ENCODE peak calls at places on chromosomes 7 and 10, in nine cellular contexts. Q is fibroblast of villous mesenchyme; K is iris pigment epithelial cell; Y is GM20000; T is activated T-helper 2 cell treated with anti-CD3 and anti-CD28 coated beads, Interferon-gamma antibody, Interleukin-2, Interleukin-4, amounts not matched to agents 10 μg/mL and 5 μg/mL and 100 μg/mL, durations not matched to agents 14 hours and 24 hours and 36 hours; D is hepatocyte; J is head of caudate nucleus; W is NCI-H460; C is posterior vena cava. X is an unnamed sample.

GRCh38 chr10:121956111-121957061 is 18.6 kb downstream of the NSMCE4A start:
- DNase-seq in J (no peak), D (no peak), T (no peak), C (no peak), Q (peak), Y (no peak), W (no peak), K (peak), X (no peak)

GRCh38 chr10:68897336-68897741 is 3.8 kb upstream of the DDX50 start:
- DNase-seq in C (no peak), K (peak), D (peak), J (peak), W (peak), T (peak), Y (peak), Q (peak), X (peak)

GRCh38 chr7:152459724-152460251 is 24.0 kb upstream of the KMT2C start:
- DNase-seq in C (no peak), J (no peak), D (peak), W (no peak), K (peak), Q (peak), Y (peak), T (no peak), X (no peak)

GRCh38 chr7:16113058-16113457 is 308.3 kb downstream of the CRPPA start:
- DNase-seq in W (no peak), J (no peak), T (no peak), D (no peak), Y (no peak), C (no peak), Q (no peak), K (no peak), X (no peak)

GRCh38 chr7:98105942-98106544 is 619 bp upstream of the LMTK2 start:
- DNase-seq in W (no peak), Y (no peak), J (no peak), K (no peak), Q (no peak), D (peak), T (no peak), C (no peak), X (no peak)

GRCh38 chr7:129779602-129780256 is 168.2 kb downstream of the NRF1 start:
- DNase-seq in T (no peak), J (no peak), K (no peak), C (peak), Y (peak), D (peak), Q (no peak), W (peak), X (peak)

GRCh38 chr7:130489140-130489967 is 2.5 kb upstream of the MEST start:
- DNase-seq in Q (peak), J (no peak), C (no peak), K (peak), W (peak), D (peak), Y (no peak), T (no peak), X (no peak)

GRCh38 chr10:93718937-93719725 is 16.7 kb upstream of the FRA10AC1 start:
- DNase-seq in Y (peak), J (peak), Q (peak), T (no peak), D (no peak), K (no peak), W (no peak), C (no peak), X (no peak)

GRCh38 chr10:48713966-48714618 is 29.4 kb downstream of the WDFY4 start:
- DNase-seq in D (no peak), Q (no peak), J (no peak), C (no peak), Y (no peak), T (no peak), W (no peak), K (no peak), X (no peak)

GRCh38 chr7:131061818-131062217 is 265.9 kb upstream of the MKLN1 start:
- DNase-seq in W (no peak), D (no peak), C (no peak), J (no peak), T (no peak), Y (no peak), Q (peak), K (no peak), X (no peak)

GRCh38 chr7:50355817-50356178 is 51.3 kb downstream of the IKZF1 start:
- DNase-seq in Y (no peak), J (no peak), D (peak), K (no peak), C (no peak), Q (no peak), W (no peak), T (no peak), X (no peak)

GRCh38 chr10:76282122-76283030 is 851.0 kb downstream of the LRMDA start:
- DNase-seq in Y (no peak), C (no peak), D (peak), W (no peak), Q (peak), K (no peak), T (no peak), J (no peak), X (peak)

GRCh38 chr7:44846816-44847508 is 925 bp downstream of the H2AZ2 start:
- DNase-seq in D (no peak), J (no peak), Q (no peak), K (no peak), C (no peak), W (no peak), T (no peak), Y (no peak), X (no peak)